ENCODE peak calls at places on chromosomes 3 and 15, in four cellular contexts. R is AG09309, M is nucleus accumbens, W is hypothalamus. L is an unnamed sample.

GRCh38 chr3:49803464-49804140 is 541 bp downstream of the INKA1 start:
- DNase-seq in W (no peak), R (no peak), M (no peak), L (no peak)

GRCh38 chr3:49689046-49689886 is at the start of the genes MST1 and RNF123:
- DNase-seq in M (no peak), R (peak), W (no peak), L (no peak)

GRCh38 chr3:126422571-126423091 is 27.9 kb downstream of the CFAP100 start:
- DNase-seq in R (no peak), M (no peak), W (no peak), L (no peak)

GRCh38 chr3:46215810-46216414 is 7.8 kb upstream of the CCR1 start:
- DNase-seq in R (no peak), W (no peak), M (no peak), L (no peak)

GRCh38 chr15:90660195-90660995 is 56.8 kb upstream of the BLM start:
- DNase-seq in M (no peak), R (peak), W (no peak), L (no peak)

GRCh38 chr3:122975163-122975923 is 52.2 kb downstream of the SEMA5B start:
- DNase-seq in W (no peak), M (no peak), R (peak), L (no peak)

GRCh38 chr3:105626739-105627138 is 242.1 kb downstream of the CBLB start:
- DNase-seq in R (no peak), M (no peak), W (no peak), L (no peak)

GRCh38 chr3:129624347-129625070 is 18.0 kb upstream of the PLXND1 start:
- DNase-seq in M (no peak), W (no peak), R (no peak), L (no peak)

GRCh38 chr3:107206945-107207344 is 170.3 kb upstream of the CCDC54 start:
- DNase-seq in R (no peak), W (no peak), M (no peak), L (no peak)

GRCh38 chr3:99199021-99199420 is 297.5 kb upstream of the DCBLD2 start:
- DNase-seq in W (no peak), R (no peak), M (no peak), L (no peak)

GRCh38 chr3:38984731-38985130 is 67.0 kb downstream of the SCN11A start:
- DNase-seq in R (no peak), M (no peak), W (no peak), L (no peak)

GRCh38 chr15:74826372-74826819 is at the start of gene CPLX3:
- DNase-seq in M (no peak), W (no peak), R (no peak), L (peak)

GRCh38 chr15:55031732-55032131 is 165.0 kb downstream of the RSL24D1 start:
- DNase-seq in W (no peak), M (no peak), R (no peak), L (no peak)

GRCh38 chr3:185521349-185522138 is 22.7 kb upstream of the TMEM41A start:
- DNase-seq in R (no peak), M (no peak), W (no peak), L (no peak)

GRCh38 chr15:80969316-80969715 is 20.3 kb downstream of the MESD start:
- DNase-seq in W (no peak), R (no peak), M (no peak), L (no peak)

GRCh38 chr3:3707858-3708768 is 91.1 kb upstream of the LRRN1 start:
- DNase-seq in W (no peak), R (no peak), M (no peak), L (no peak)

GRCh38 chr3:195010551-195011100 is 260.3 kb downstream of the XXYLT1 start:
- DNase-seq in W (no peak), R (no peak), M (no peak), L (no peak)

GRCh38 chr15:29103825-29104565 is 165.6 kb downstream of the NSMCE3 start:
- DNase-seq in R (peak), M (peak), W (peak), L (peak)

GRCh38 chr3:112120485-112120836 is 12.6 kb downstream of the GCSAM start:
- DNase-seq in W (no peak), M (no peak), R (no peak), L (no peak)

GRCh38 chr3:182729903-182730674 is 63.2 kb upstream of the ATP11B start:
- DNase-seq in R (no peak), W (no peak), M (no peak), L (no peak)

GRCh38 chr3:144466114-144466513 is 494.5 kb downstream of the DIPK2A start:
- DNase-seq in W (no peak), M (no peak), R (no peak), L (no peak)

GRCh38 chr15:31311735-31312134 is 14.9 kb upstream of the KLF13 start:
- DNase-seq in M (no peak), W (no peak), R (no peak), L (no peak)

GRCh38 chr3:7546219-7546618 is 685.3 kb downstream of the GRM7 start:
- DNase-seq in R (no peak), W (no peak), M (no peak), L (no peak)

GRCh38 chr15:43093026-43093425 is 12.8 kb downstream of the UBR1 start:
- DNase-seq in R (no peak), W (no peak), M (no peak), L (no peak)

GRCh38 chr15:92305342-92305741 is 88.3 kb upstream of the ST8SIA2 start:
- DNase-seq in M (no peak), W (no peak), R (no peak), L (no peak)